ENCODE peak calls at places on chromosomes 2 and 18, in five cellular contexts. O is sigmoid colon, J is mesothelial cell of epicardium, N is epithelial cell of esophagus, R is GM12865. C is an unnamed sample.

GRCh38 chr2:240599141-240599583 is 12.6 kb downstream of the CAPN10 start:
- DNase-seq in O (peak), J (no peak), N (no peak), R (no peak), C (no peak)

GRCh38 chr18:44682871-44683221 is 2.2 kb downstream of the SETBP1 start:
- DNase-seq in O (peak), J (no peak), N (peak), R (no peak), C (no peak)

GRCh38 chr2:97750017-97750416 is 36.6 kb downstream of the ZAP70 start:
- DNase-seq in O (no peak), J (no peak), N (no peak), R (no peak), C (no peak)

GRCh38 chr2:1704606-1705556 is 39.4 kb downstream of the PXDN start:
- DNase-seq in O (no peak), J (no peak), N (peak), R (no peak), C (no peak)

GRCh38 chr2:220393717-220394116 is 766.3 kb downstream of the SLC4A3 start:
- DNase-seq in O (no peak), J (no peak), N (no peak), R (no peak), C (no peak)

GRCh38 chr18:73774836-73775509 is 372.7 kb downstream of the FBXO15 start:
- DNase-seq in O (no peak), J (no peak), N (peak), R (no peak), C (no peak)

GRCh38 chr2:105802587-105802986 is 57.9 kb downstream of the NCK2 start:
- DNase-seq in O (no peak), J (no peak), N (peak), R (peak), C (peak)

GRCh38 chr18:62282188-62282629 is 42.9 kb upstream of the TNFRSF11A start:
- DNase-seq in O (no peak), J (no peak), N (no peak), R (no peak), C (no peak)

GRCh38 chr18:46302866-46303485 is 198.8 kb downstream of the HAUS1 start:
- DNase-seq in O (no peak), J (no peak), N (no peak), R (no peak), C (no peak)

GRCh38 chr18:8341481-8342230 is 267.6 kb upstream of the RAB12 start:
- DNase-seq in O (no peak), J (peak), N (no peak), R (no peak), C (no peak)

GRCh38 chr2:67142741-67143140 is 254.4 kb upstream of the ETAA1 start:
- DNase-seq in O (no peak), J (no peak), N (no peak), R (no peak), C (no peak)

GRCh38 chr2:106113362-106113971 is 80.6 kb downstream of the UXS1 start:
- DNase-seq in O (no peak), J (no peak), N (no peak), R (no peak), C (no peak)

GRCh38 chr2:236675526-236675925 is 105.9 kb downstream of the ACKR3 start:
- DNase-seq in O (no peak), J (no peak), N (peak), R (no peak), C (no peak)

GRCh38 chr2:189412330-189412953 is 28.8 kb upstream of the WDR75 start:
- DNase-seq in O (peak), J (peak), N (peak), R (peak), C (peak)

GRCh38 chr2:33372940-33373553 is 103.4 kb upstream of the RASGRP3 start:
- DNase-seq in O (no peak), J (no peak), N (peak), R (peak), C (peak)

GRCh38 chr2:137910641-137911040 is 53.6 kb upstream of the HNMT start:
- DNase-seq in O (no peak), J (no peak), N (peak), R (peak), C (no peak)

GRCh38 chr2:42788478-42788793 is 3.9 kb downstream of the HAAO start:
- DNase-seq in O (no peak), J (no peak), N (no peak), R (no peak), C (no peak)

GRCh38 chr2:42787424-42787787 is 5.0 kb downstream of the HAAO start:
- DNase-seq in O (no peak), J (no peak), N (no peak), R (no peak), C (no peak)

GRCh38 chr2:42788882-42789281 is 3.5 kb downstream of the HAAO start:
- DNase-seq in O (no peak), J (no peak), N (no peak), R (no peak), C (peak)

GRCh38 chr2:42787788-42788477 is 4.5 kb downstream of the HAAO start:
- DNase-seq in O (no peak), J (no peak), N (no peak), R (no peak), C (peak)

GRCh38 chr2:42786561-42787345 is 5.6 kb downstream of the HAAO start:
- DNase-seq in O (no peak), J (no peak), N (no peak), R (no peak), C (no peak)
- TF ChIP-seq CTCF in O (no peak), J (no peak), N (no peak), R (no peak), C (no peak)

DNA sequence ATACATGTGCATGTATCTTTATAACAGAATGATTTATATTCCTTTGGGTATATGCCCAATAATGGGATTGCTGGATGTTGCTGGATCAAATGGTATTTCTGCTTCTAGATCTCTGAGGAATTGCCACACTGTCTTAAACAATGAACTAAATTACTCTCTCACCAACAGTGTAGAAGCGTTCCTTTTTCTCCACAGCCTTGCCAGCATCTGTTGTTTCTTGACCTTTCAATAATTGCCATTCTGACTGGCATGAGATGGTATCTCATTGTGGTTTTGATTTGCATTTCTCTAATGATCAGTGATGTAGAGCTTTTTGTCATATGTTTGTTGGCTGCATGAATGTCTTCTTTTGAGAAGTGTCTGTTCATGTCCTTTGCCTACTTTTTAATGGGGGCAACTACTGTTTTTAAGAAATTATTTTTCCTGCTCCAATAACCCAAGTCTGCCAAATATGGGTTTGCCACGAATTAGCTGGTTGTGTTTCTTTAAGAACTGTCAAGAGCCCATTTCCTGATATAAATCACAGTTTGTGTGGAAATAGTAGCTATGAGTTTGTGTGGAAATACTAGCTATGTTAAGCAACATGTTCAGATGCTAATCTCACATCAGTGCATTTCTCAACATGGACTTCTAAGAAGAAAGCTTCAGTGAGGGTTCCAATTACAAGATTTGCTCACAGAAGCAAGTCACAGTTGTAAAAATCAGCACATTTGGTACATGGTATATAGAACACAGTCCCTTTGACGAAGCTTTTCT is 259.4 kb downstream of the ANAPC1 start:
- DNase-seq in O (no peak), J (no peak), N (peak), R (no peak), C (no peak)
- TF ChIP-seq CTCF in O (no peak), J (no peak), N (no peak), R (no peak), C (no peak)

GRCh38 chr2:141399270-141399669 is 731.5 kb downstream of the LRP1B start:
- DNase-seq in O (no peak), J (no peak), N (no peak), R (peak), C (no peak)
- TF ChIP-seq CTCF in O (no peak), J (no peak), N (peak), R (peak), C (no peak)

DNA sequence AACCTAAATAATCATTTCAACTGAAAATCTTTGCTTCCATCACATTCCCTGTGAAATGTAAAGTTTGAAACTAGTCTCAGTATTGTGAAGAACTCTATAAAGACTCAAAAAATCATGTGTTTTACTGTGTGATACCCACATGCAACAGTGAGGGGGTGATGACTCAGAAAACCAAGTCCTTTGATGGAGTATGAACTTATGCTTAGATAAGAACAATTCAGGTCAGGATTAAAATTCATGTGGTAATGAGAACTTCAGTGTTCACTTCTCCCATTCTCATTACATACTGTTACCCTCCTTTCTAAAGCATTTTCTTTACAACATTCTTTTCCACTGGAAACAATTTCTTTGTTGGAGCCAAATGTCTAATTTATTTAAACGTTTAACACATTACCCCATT is 360.2 kb downstream of the FSIP2 start:
- DNase-seq in O (no peak), J (no peak), N (no peak), R (no peak), C (no peak)
- TF ChIP-seq CTCF in O (no peak), J (no peak), N (no peak), R (no peak), C (no peak)

GRCh38 chr18:21242141-21243040 is at the start of gene GREB1L:
- DNase-seq in O (no peak), J (peak), N (peak), R (peak), C (peak)
- TF ChIP-seq CTCF in O (no peak), J (peak), N (peak), R (no peak), C (no peak)